ENCODE peak calls at places on chromosome 17, in ten cellular contexts. B, T, Z, A, N, L, J, U, E and K are unnamed samples.

GRCh38 chr17:43898446-43898845 is 8.9 kb downstream of the MPP2 start:
- DNase-seq in B (no peak), T (no peak), Z (no peak), A (no peak), N (no peak), L (no peak), J (no peak), U (no peak), E (no peak), K (no peak)

GRCh38 chr17:32903774-32904673 is 23.9 kb upstream of the TMEM98 start:
- DNase-seq in B (no peak), T (peak; percentile 26), Z (no peak), A (no peak), N (no peak), L (no peak), J (no peak), U (no peak), E (no peak), K (no peak)

GRCh38 chr17:77649717-77650211 is 308.7 kb upstream of the TNRC6C start:
- DNase-seq in B (no peak), T (peak; percentile 25), Z (peak; percentile 10), A (no peak), N (no peak), L (no peak), J (no peak), U (no peak), E (peak; percentile 40), K (peak; percentile 22)

GRCh38 chr17:71740866-71741265 is 380.0 kb upstream of the SOX9 start:
- DNase-seq in B (no peak), T (no peak), Z (no peak), A (no peak), N (no peak), L (no peak), J (no peak), U (no peak), E (no peak), K (no peak)

GRCh38 chr17:57988301-57989010 is 402 bp upstream of the VEZF1 start:
- DNase-seq in B (peak; percentile 52), T (peak; percentile 53), Z (no peak), A (no peak), N (no peak), L (peak; percentile 94), J (no peak), U (no peak), E (peak; percentile 69), K (peak; percentile 88)

GRCh38 chr17:61201211-61201610 is 198.4 kb upstream of the TBX2 start:
- DNase-seq in B (no peak), T (no peak), Z (peak; percentile 73), A (no peak), N (no peak), L (peak; percentile 65), J (no peak), U (no peak), E (peak; percentile 95), K (no peak)

GRCh38 chr17:80877095-80877828 is 114.4 kb upstream of the CHMP6 start:
- DNase-seq in B (peak; percentile 59), T (peak; percentile 85), Z (no peak), A (no peak), N (no peak), L (no peak), J (no peak), U (peak; percentile 90), E (no peak), K (no peak)

GRCh38 chr17:42675984-42676423 is 790 bp downstream of the PLEKHH3 start:
- DNase-seq in B (no peak), T (no peak), Z (no peak), A (no peak), N (no peak), L (peak; percentile 74), J (no peak), U (no peak), E (peak; percentile 45), K (peak; percentile 73)

GRCh38 chr17:72878975-72879660 is 213.4 kb downstream of the SLC39A11 start:
- DNase-seq in B (no peak), T (no peak), Z (no peak), A (no peak), N (no peak), L (no peak), J (no peak), U (no peak), E (no peak), K (no peak)

GRCh38 chr17:33595783-33596182 is 302.7 kb upstream of the ASIC2 start:
- DNase-seq in B (no peak), T (no peak), Z (no peak), A (no peak), N (no peak), L (no peak), J (no peak), U (no peak), E (peak; percentile 4), K (no peak)

GRCh38 chr17:4195306-4195705 is 52.3 kb downstream of the CYB5D2 start:
- DNase-seq in B (no peak), T (no peak), Z (no peak), A (no peak), N (no peak), L (no peak), J (no peak), U (no peak), E (peak; percentile 80), K (no peak)

GRCh38 chr17:28317099-28317964 is 1.7 kb upstream of the TMEM97 start:
- DNase-seq in B (no peak), T (no peak), Z (no peak), A (no peak), N (no peak), L (no peak), J (no peak), U (no peak), E (no peak), K (no peak)

GRCh38 chr17:2120550-2121335 is 65.8 kb downstream of the HIC1 start:
- DNase-seq in B (no peak), T (no peak), Z (peak; percentile 77), A (no peak), N (no peak), L (peak; percentile 48), J (no peak), U (no peak), E (peak; percentile 85), K (no peak)

GRCh38 chr17:78779848-78780247 is 2.2 kb downstream of the CYTH1 start:
- DNase-seq in B (no peak), T (peak; percentile 83), Z (no peak), A (peak; percentile 41), N (no peak), L (no peak), J (peak; percentile 55), U (peak; percentile 84), E (no peak), K (no peak)

GRCh38 chr17:77302682-77303081 is 161.9 kb downstream of the SEC14L1 start:
- DNase-seq in B (no peak), T (no peak), Z (no peak), A (no peak), N (no peak), L (no peak), J (no peak), U (no peak), E (no peak), K (no peak)

GRCh38 chr17:53336281-53336680 is 486.4 kb upstream of the KIF2B start:
- DNase-seq in B (no peak), T (no peak), Z (no peak), A (no peak), N (no peak), L (no peak), J (no peak), U (no peak), E (no peak), K (no peak)

GRCh38 chr17:17419621-17420020 is 57.2 kb upstream of the MED9 start:
- DNase-seq in B (no peak), T (no peak), Z (no peak), A (no peak), N (no peak), L (no peak), J (no peak), U (no peak), E (peak; percentile 33), K (no peak)

GRCh38 chr17:71085238-71086033 is 916.1 kb downstream of the KCNJ2 start:
- DNase-seq in B (peak; percentile 2), T (peak; percentile 17), Z (no peak), A (no peak), N (no peak), L (no peak), J (no peak), U (no peak), E (peak; percentile 16), K (no peak)

GRCh38 chr17:13825526-13826040 is 223.9 kb upstream of the HS3ST3A1 start:
- DNase-seq in B (no peak), T (no peak), Z (no peak), A (no peak), N (no peak), L (no peak), J (no peak), U (no peak), E (peak; percentile 61), K (no peak)

GRCh38 chr17:67353929-67354557 is 12.3 kb downstream of the PSMD12 start:
- DNase-seq in B (peak; percentile 38), T (no peak), Z (no peak), A (no peak), N (no peak), L (no peak), J (no peak), U (no peak), E (no peak), K (no peak)

GRCh38 chr17:46115687-46116086 is 77.5 kb downstream of the KANSL1 start:
- DNase-seq in B (no peak), T (no peak), Z (no peak), A (no peak), N (no peak), L (no peak), J (no peak), U (no peak), E (peak; percentile 85), K (peak; percentile 57)

GRCh38 chr17:79019631-79020584 is 4.1 kb upstream of the C1QTNF1 start:
- DNase-seq in B (peak; percentile 82), T (peak; percentile 74), Z (no peak), A (no peak), N (peak; percentile 47), L (peak; percentile 78), J (no peak), U (no peak), E (peak; percentile 84), K (peak; percentile 63)

GRCh38 chr17:51709867-51710266 is 448.6 kb downstream of the CA10 start:
- DNase-seq in B (no peak), T (no peak), Z (no peak), A (no peak), N (no peak), L (no peak), J (no peak), U (no peak), E (no peak), K (no peak)